ENCODE peak calls at places on chromosomes 5 and 9, in nine cellular contexts. V is A549; E is AG08396; Q is iris pigment epithelial cell; K is tibial nerve; B is stimulated activated CD4-positive, alpha-beta T cell treated with anti-CD3 and anti-CD28 coated beads, Interleukin-12 subunit alpha, Interleukin-12 subunit beta, amount 100 ng/mL, for 24 hours; R is AG09309; W is HEK293T; A is ACHN. I is an unnamed sample.

GRCh38 chr5:763998-764781 is 20.3 kb downstream of the ZDHHC11B start:
- DNase-seq in V (no peak), E (no peak), Q (no peak), K (no peak), B (no peak), R (no peak), W (no peak), A (no peak), I (no peak)

GRCh38 chr9:27362447-27363210 is 65.7 kb upstream of the EQTN start:
- DNase-seq in V (no peak), E (no peak), Q (no peak), K (no peak), B (no peak), R (no peak), W (no peak), A (no peak), I (no peak)

GRCh38 chr9:22147818-22148573 is 138.9 kb upstream of the CDKN2B start:
- DNase-seq in V (peak; percentile 90), E (peak; percentile 41), Q (peak; percentile 99), K (no peak), B (peak; percentile 4), R (peak; percentile 52), W (no peak), A (no peak), I (no peak)

GRCh38 chr9:104858271-104858670 is 69.7 kb downstream of the ABCA1 start:
- DNase-seq in V (no peak), E (peak; percentile 70), Q (peak; percentile 57), K (no peak), B (no peak), R (peak; percentile 55), W (no peak), A (no peak), I (no peak)

GRCh38 chr9:82021198-82021597 is 32.6 kb downstream of the SPATA31D1 start:
- DNase-seq in V (peak; percentile 77), E (peak; percentile 52), Q (peak; percentile 98), K (peak; percentile 38), B (no peak), R (peak; percentile 96), W (no peak), A (peak; percentile 66), I (peak; percentile 18)

GRCh38 chr9:34522091-34522887 is 501 bp downstream of the ENHO start:
- DNase-seq in V (no peak), E (no peak), Q (no peak), K (no peak), B (no peak), R (no peak), W (no peak), A (no peak), I (no peak)

GRCh38 chr9:133127340-133127981 is 6.4 kb upstream of the RALGDS start:
- DNase-seq in V (no peak), E (no peak), Q (no peak), K (no peak), B (no peak), R (no peak), W (no peak), A (no peak), I (no peak)

GRCh38 chr5:147417133-147417813 is 92.6 kb downstream of the DPYSL3 start:
- DNase-seq in V (no peak), E (peak; percentile 39), Q (peak; percentile 83), K (peak; percentile 47), B (no peak), R (no peak), W (no peak), A (no peak), I (peak; percentile 38)

GRCh38 chr5:142499591-142500384 is 175.0 kb upstream of the SPRY4 start:
- DNase-seq in V (no peak), E (no peak), Q (no peak), K (no peak), B (no peak), R (no peak), W (no peak), A (peak; percentile 91), I (peak; percentile 87)

GRCh38 chr9:124206391-124206790 is 51.4 kb upstream of the NEK6 start:
- DNase-seq in V (no peak), E (no peak), Q (no peak), K (no peak), B (no peak), R (no peak), W (no peak), A (no peak), I (peak; percentile 87)

GRCh38 chr5:134288610-134289009 is 62.7 kb upstream of the PPP2CA start:
- DNase-seq in V (no peak), E (no peak), Q (no peak), K (no peak), B (no peak), R (no peak), W (no peak), A (no peak), I (no peak)

GRCh38 chr5:109964136-109964535 is 274.4 kb downstream of the MAN2A1 start:
- DNase-seq in V (no peak), E (no peak), Q (no peak), K (no peak), B (no peak), R (no peak), W (no peak), A (no peak), I (no peak)

GRCh38 chr9:100191264-100191663 is 92.2 kb downstream of the INVS start:
- DNase-seq in V (no peak), E (no peak), Q (no peak), K (no peak), B (no peak), R (no peak), W (no peak), A (no peak), I (no peak)

GRCh38 chr5:99320461-99320860 is 391.7 kb upstream of the CHD1 start:
- DNase-seq in V (peak; percentile 1), E (no peak), Q (no peak), K (no peak), B (no peak), R (no peak), W (peak; percentile 7), A (peak; percentile 6), I (peak; percentile 24)

GRCh38 chr5:179292681-179293080 is 52.6 kb downstream of the ADAMTS2 start:
- DNase-seq in V (no peak), E (no peak), Q (no peak), K (no peak), B (no peak), R (no peak), W (no peak), A (no peak), I (no peak)

GRCh38 chr9:96169901-96170300 is 132.1 kb downstream of the HSD17B3 start:
- DNase-seq in V (peak; percentile 80), E (no peak), Q (no peak), K (no peak), B (no peak), R (no peak), W (no peak), A (no peak), I (peak; percentile 25)

GRCh38 chr9:123798203-123798602 is 131.7 kb downstream of the DENND1A start:
- DNase-seq in V (no peak), E (no peak), Q (no peak), K (no peak), B (no peak), R (no peak), W (no peak), A (no peak), I (no peak)

GRCh38 chr5:173180331-173180730 is 36.0 kb downstream of the BNIP1 start:
- DNase-seq in V (no peak), E (no peak), Q (peak; percentile 30), K (no peak), B (no peak), R (no peak), W (no peak), A (peak; percentile 35), I (no peak)

GRCh38 chr5:148820778-148821395 is 5.5 kb upstream of the ADRB2 start:
- DNase-seq in V (peak; percentile 46), E (no peak), Q (peak; percentile 49), K (peak; percentile 17), B (no peak), R (no peak), W (no peak), A (peak; percentile 52), I (peak; percentile 52)

GRCh38 chr5:66849803-66850202 is 253.6 kb downstream of the MAST4 start:
- DNase-seq in V (peak; percentile 42), E (no peak), Q (peak; percentile 48), K (no peak), B (no peak), R (peak; percentile 20), W (no peak), A (no peak), I (peak; percentile 22)

GRCh38 chr5:127685662-127686061 is 17.5 kb upstream of the CCDC192 start:
- DNase-seq in V (no peak), E (no peak), Q (peak; percentile 54), K (no peak), B (no peak), R (no peak), W (no peak), A (no peak), I (no peak)

GRCh38 chr5:134975078-134975715 is 7.5 kb downstream of the CATSPER3 start:
- DNase-seq in V (peak; percentile 15), E (no peak), Q (peak; percentile 77), K (no peak), B (no peak), R (no peak), W (no peak), A (no peak), I (peak; percentile 27)

GRCh38 chr9:90801507-90802289 is at the start of gene SYK:
- DNase-seq in V (no peak), E (no peak), Q (no peak), K (no peak), B (no peak), R (no peak), W (peak; percentile 44), A (no peak), I (peak; percentile 85)

GRCh38 chr9:130120207-130120587 is 52.0 kb upstream of the NCS1 start:
- DNase-seq in V (no peak), E (no peak), Q (no peak), K (no peak), B (no peak), R (no peak), W (no peak), A (no peak), I (no peak)

GRCh38 chr5:92022414-92022813 is 639.3 kb upstream of the ARRDC3 start:
- DNase-seq in V (no peak), E (no peak), Q (no peak), K (no peak), B (no peak), R (no peak), W (no peak), A (no peak), I (no peak)

GRCh38 chr5:164255598-164256213 is 750.3 kb downstream of the MAT2B start:
- DNase-seq in V (no peak), E (no peak), Q (no peak), K (no peak), B (no peak), R (no peak), W (no peak), A (no peak), I (no peak)

GRCh38 chr5:76960004-76960625 is 7.3 kb downstream of the CRHBP start:
- DNase-seq in V (no peak), E (no peak), Q (no peak), K (no peak), B (no peak), R (no peak), W (peak; percentile 28), A (peak; percentile 1), I (no peak)

GRCh38 chr5:75463726-75464125 is 47.7 kb downstream of the CERT1 start:
- DNase-seq in V (no peak), E (no peak), Q (peak; percentile 6), K (no peak), B (no peak), R (no peak), W (no peak), A (no peak), I (peak; percentile 73)

GRCh38 chr5:100562821-100563220 is 27.6 kb downstream of the FAM174A start:
- DNase-seq in V (no peak), E (no peak), Q (no peak), K (no peak), B (no peak), R (no peak), W (no peak), A (no peak), I (no peak)

GRCh38 chr5:40385544-40385943 is 294.2 kb upstream of the PTGER4 start:
- DNase-seq in V (peak; percentile 24), E (peak; percentile 13), Q (peak; percentile 58), K (no peak), B (no peak), R (no peak), W (no peak), A (no peak), I (peak; percentile 34)

GRCh38 chr5:159331099-159331973 is 1.0 kb upstream of the IL12B start:
- DNase-seq in V (peak; percentile 71), E (peak; percentile 72), Q (peak; percentile 60), K (peak; percentile 66), B (peak; percentile 77), R (no peak), W (peak; percentile 80), A (peak; percentile 50), I (peak; percentile 82)